ENCODE peak calls at places on chromosomes 12 and 14, in four cellular contexts. S is K562, W is GM12878, I is HepG2. R is an unnamed sample.

GRCh38 chr14:65414961-65415589 is 2.5 kb downstream of the FUT8 start:
- DNase-seq in S (no peak), W (no peak), I (peak; percentile 10), R (no peak)

GRCh38 chr12:6912164-6912956 is 2.0 kb upstream of the ENO2 start:
- DNase-seq in S (no peak), W (no peak), I (no peak), R (no peak)

GRCh38 chr12:6946033-6946919 is 2.5 kb downstream of the C12orf57 start:
- DNase-seq in S (peak; percentile 65), W (peak; percentile 80), I (peak; percentile 96), R (peak; percentile 95)

GRCh38 chr12:20421338-20421890 is 53.1 kb downstream of the PDE3A start:
- DNase-seq in S (no peak), W (no peak), I (no peak), R (no peak)

GRCh38 chr14:70845601-70846000 is 36.3 kb upstream of the MAP3K9 start:
- DNase-seq in S (no peak), W (no peak), I (no peak), R (no peak)

GRCh38 chr12:46559311-46559710 is 186.7 kb upstream of the SLC38A2 start:
- DNase-seq in S (no peak), W (no peak), I (no peak), R (no peak)

GRCh38 chr12:111488271-111488670 is 82.5 kb downstream of the SH2B3 start:
- DNase-seq in S (no peak), W (no peak), I (no peak), R (no peak)

GRCh38 chr12:1532796-1533195 is 61.6 kb downstream of the FBXL14 start:
- DNase-seq in S (no peak), W (no peak), I (no peak), R (no peak)

GRCh38 chr12:79725987-79726386 is 35.2 kb upstream of the PAWR start:
- DNase-seq in S (no peak), W (no peak), I (no peak), R (no peak)

GRCh38 chr12:75838309-75838708 is 193.3 kb downstream of the PHLDA1 start:
- DNase-seq in S (no peak), W (no peak), I (no peak), R (no peak)

GRCh38 chr14:54866588-54866987 is 36.0 kb downstream of the GCH1 start:
- DNase-seq in S (no peak), W (no peak), I (peak; percentile 4), R (no peak)

GRCh38 chr14:54864526-54864925 is 38.1 kb downstream of the GCH1 start:
- DNase-seq in S (no peak), W (no peak), I (no peak), R (no peak)

DNA sequence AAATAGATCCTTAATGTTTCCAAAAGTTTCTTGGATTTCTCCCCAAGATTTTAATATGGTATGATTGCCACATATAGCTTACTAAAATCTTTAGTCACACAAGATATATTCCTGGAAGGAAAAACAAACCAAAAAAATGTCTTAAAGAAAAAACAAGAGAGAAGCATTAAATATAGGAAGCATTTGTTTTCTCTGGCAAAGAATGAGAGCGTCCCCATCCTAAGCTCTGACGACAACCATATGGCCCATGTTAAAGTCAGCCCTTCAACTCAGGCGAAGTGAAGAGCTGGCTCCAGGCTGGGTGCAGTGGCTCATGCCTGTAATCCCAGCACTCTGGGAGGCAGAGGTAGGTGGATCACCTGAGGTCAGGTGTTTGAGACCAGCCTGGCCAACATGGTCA is 35.6 kb downstream of the GCH1 start:
- DNase-seq in S (no peak), W (no peak), I (no peak), R (no peak)
- TF ChIP-seq NR2C2 in S (no peak), W (no peak), I (no peak), R (no peak)

GRCh38 chr12:93978553-93978952 is 169.8 kb upstream of the PLXNC1 start:
- DNase-seq in S (no peak), W (no peak), I (no peak), R (no peak)
- TF ChIP-seq NR2C2 in S (no peak), W (no peak), I (no peak), R (no peak)

GRCh38 chr12:130993759-130994670 is 40.3 kb downstream of the ADGRD1 start:
- DNase-seq in S (peak; percentile 32), W (no peak), I (no peak), R (no peak)
- TF ChIP-seq NR2C2 in S (no peak), W (no peak), I (no peak), R (no peak)

GRCh38 chr12:47990351-47991105 is 13.7 kb downstream of the COL2A1 start:
- DNase-seq in S (no peak), W (peak; percentile 58), I (no peak), R (no peak)
- TF ChIP-seq NR2C2 in S (no peak), W (no peak), I (no peak), R (no peak)

DNA sequence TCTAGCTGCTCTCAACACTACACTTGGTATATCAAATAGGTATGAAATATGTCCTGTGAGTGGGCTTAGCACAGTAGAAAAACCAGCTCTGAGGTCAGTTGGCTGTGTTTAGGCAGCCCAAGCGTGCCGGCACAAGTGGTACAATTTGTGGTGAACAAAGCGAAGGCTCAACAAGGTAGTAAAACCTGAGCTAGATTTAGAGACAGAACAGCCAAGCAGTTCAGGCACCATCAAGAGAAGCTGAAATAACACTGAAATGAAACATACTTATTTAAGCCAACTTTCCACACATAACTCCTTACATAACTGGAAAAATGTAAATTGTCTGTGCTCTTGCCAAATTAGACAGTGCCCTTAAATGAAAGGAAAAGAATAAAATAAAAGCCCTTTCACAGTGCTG is 596.8 kb upstream of the FBXO33 start:
- DNase-seq in S (no peak), W (no peak), I (no peak), R (no peak)
- TF ChIP-seq NR2C2 in S (no peak), W (no peak), I (no peak), R (no peak)

DNA sequence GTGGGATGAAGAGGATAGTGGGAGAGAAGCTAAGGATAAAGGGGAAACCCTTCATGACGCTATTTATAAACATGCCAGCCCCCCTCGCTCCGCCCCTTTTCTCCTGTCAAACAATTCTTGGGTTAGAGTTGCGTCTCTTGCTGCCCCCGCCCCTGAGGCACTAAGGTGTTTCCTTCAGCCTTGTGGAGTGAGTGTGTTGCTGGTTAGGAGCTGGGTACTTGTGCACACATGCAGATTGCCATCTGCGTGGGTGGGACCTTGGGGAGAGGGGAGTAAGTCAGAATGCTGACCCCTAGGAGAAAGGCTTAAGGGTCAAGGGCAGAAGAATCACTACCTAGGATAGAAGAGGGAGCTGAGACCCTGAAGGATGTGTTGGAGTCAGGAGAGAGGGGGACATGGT is 5.4 kb downstream of the FOXJ2 start:
- DNase-seq in S (peak; percentile 22), W (no peak), I (no peak), R (no peak)
- TF ChIP-seq NR2C2 in S (no peak), W (no peak), I (no peak), R (no peak)

DNA sequence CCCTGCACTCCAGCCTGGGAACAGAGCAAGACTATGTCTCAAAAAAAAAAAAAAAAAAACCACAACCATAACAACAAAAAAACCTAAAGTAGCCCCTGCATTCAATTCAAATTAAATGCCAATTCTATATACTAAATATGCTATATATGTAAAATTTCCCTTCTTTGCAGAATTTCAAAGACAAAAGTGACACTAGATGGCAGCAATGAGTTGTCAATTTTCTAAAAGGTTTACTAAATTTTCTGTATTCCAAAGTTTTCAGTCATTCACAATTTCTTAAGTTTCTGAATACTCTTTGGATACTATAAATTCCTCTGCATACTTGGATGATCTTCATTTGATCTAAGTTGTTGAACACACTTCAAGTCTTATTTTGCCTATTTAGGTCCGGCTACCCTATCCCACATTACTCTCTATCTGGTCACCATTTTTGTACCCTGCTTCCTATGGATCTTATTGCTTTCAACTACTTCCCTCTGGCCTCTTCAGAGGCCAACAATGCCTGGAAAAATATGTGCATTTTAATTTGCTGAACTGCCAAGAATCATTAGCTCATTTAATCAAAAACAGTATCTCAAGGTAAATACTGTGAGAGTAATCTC is 27.9 kb downstream of the HNRNPC start:
- DNase-seq in S (no peak), W (no peak), I (no peak), R (no peak)
- TF ChIP-seq NR2C2 in S (no peak), W (no peak), I (no peak), R (no peak)

GRCh38 chr12:54034784-54035310 is 2.0 kb downstream of the HOXC5 start:
- DNase-seq in S (no peak), W (no peak), I (no peak), R (no peak)
- TF ChIP-seq NR2C2 in S (no peak), W (no peak), I (no peak), R (no peak)

GRCh38 chr14:21088687-21089086 is 9.8 kb downstream of the ZNF219 start:
- DNase-seq in S (no peak), W (no peak), I (no peak), R (no peak)
- TF ChIP-seq NR2C2 in S (no peak), W (no peak), I (no peak), R (no peak)

DNA sequence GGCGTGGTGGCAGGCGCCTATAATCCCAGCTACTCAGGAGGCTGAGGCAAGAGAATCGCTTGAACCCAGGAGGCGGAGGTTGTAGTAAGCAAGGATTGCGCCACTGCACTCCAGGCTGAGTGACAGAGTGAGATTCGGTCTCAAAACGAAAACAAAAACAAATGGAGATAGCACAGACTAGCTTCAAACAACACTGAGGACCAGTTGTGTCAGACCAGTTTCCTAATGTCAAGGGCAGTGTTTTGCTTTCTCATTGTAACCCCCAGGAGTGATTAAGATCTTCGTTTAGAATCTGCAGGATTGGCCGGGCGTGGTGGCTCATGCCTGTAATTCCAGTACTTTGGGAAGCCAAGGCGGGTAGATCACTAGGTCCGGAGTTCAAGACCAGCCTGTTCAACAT is 18.5 kb downstream of the RPGRIP1 start:
- DNase-seq in S (no peak), W (no peak), I (peak; percentile 81), R (no peak)
- TF ChIP-seq NR2C2 in S (no peak), W (no peak), I (no peak), R (no peak)

R was measured in WTC11.